ENCODE peak calls at places on chromosomes 11 and 22, in ten cellular contexts. R is activated CD8-positive, alpha-beta memory T cell treated with anti-CD3 and anti-CD28 coated beads for 48 hours; A is DMS153; Q is NCI-H748 treated with DMSO at 0.1 percent for 48 hours; E is activated naive CD4-positive, alpha-beta T cell treated with Interleukin-2 at 50 U/mL for 16 hours; K is CD4-positive, alpha-beta T cell; B is iris pigment epithelial cell; C is midbrain; F is neural crest cell; G is T-cell. M is an unnamed sample.

GRCh38 chr11:126637800-126638175 is 282.3 kb downstream of the ST3GAL4 start:
- DNase-seq in R (no peak), A (no peak), Q (no peak), E (no peak), K (no peak), B (peak; percentile 37), C (no peak), F (no peak), G (no peak), M (no peak)

GRCh38 chr11:102139081-102139498 is 28.8 kb downstream of the YAP1 start:
- DNase-seq in R (no peak), A (no peak), Q (no peak), E (no peak), K (no peak), B (peak; percentile 73), C (no peak), F (no peak), G (no peak), M (no peak)

GRCh38 chr11:7442588-7443215 is 42.6 kb upstream of the OLFML1 start:
- DNase-seq in R (peak; percentile 51), A (peak; percentile 31), Q (peak; percentile 2), E (peak; percentile 71), K (peak; percentile 71), B (peak; percentile 41), C (peak; percentile 79), F (peak; percentile 81), G (peak; percentile 49), M (peak; percentile 17)

GRCh38 chr11:78062671-78063070 is 990 bp upstream of the THRSP start:
- DNase-seq in R (no peak), A (no peak), Q (no peak), E (no peak), K (no peak), B (no peak), C (no peak), F (no peak), G (no peak), M (no peak)

GRCh38 chr22:49402169-49402568 is 425.5 kb downstream of the BRD1 start:
- DNase-seq in R (no peak), A (no peak), Q (no peak), E (no peak), K (no peak), B (no peak), C (no peak), F (no peak), G (no peak), M (no peak)

GRCh38 chr11:130555251-130555841 is 106.9 kb downstream of the ADAMTS15 start:
- DNase-seq in R (no peak), A (no peak), Q (no peak), E (no peak), K (no peak), B (no peak), C (no peak), F (no peak), G (no peak), M (no peak)

GRCh38 chr11:65442952-65443351 is 20.4 kb downstream of the NEAT1 start:
- DNase-seq in R (no peak), A (no peak), Q (no peak), E (no peak), K (no peak), B (peak; percentile 36), C (no peak), F (no peak), G (no peak), M (no peak)

GRCh38 chr11:84720706-84721402 is 906.3 kb downstream of the DLG2 start:
- DNase-seq in R (no peak), A (no peak), Q (no peak), E (no peak), K (no peak), B (no peak), C (peak; percentile 7), F (peak; percentile 16), G (no peak), M (no peak)

GRCh38 chr22:44590291-44590690 is 92.3 kb upstream of the RTL6 start:
- DNase-seq in R (no peak), A (no peak), Q (no peak), E (no peak), K (no peak), B (no peak), C (no peak), F (no peak), G (no peak), M (no peak)

GRCh38 chr11:94526645-94527438 is 14.6 kb downstream of the C11orf97 start:
- DNase-seq in R (no peak), A (no peak), Q (no peak), E (no peak), K (no peak), B (no peak), C (no peak), F (no peak), G (no peak), M (no peak)

GRCh38 chr11:61820174-61820573 is 3.4 kb upstream of the FADS1 start:
- DNase-seq in R (no peak), A (no peak), Q (no peak), E (no peak), K (no peak), B (peak; percentile 81), C (no peak), F (no peak), G (no peak), M (no peak)

GRCh38 chr22:27306771-27307170 is 494.8 kb downstream of the MN1 start:
- DNase-seq in R (no peak), A (no peak), Q (no peak), E (no peak), K (no peak), B (no peak), C (no peak), F (no peak), G (no peak), M (no peak)

GRCh38 chr11:43868852-43869567 is 11.6 kb upstream of the ALKBH3 start:
- DNase-seq in R (no peak), A (peak; percentile 84), Q (peak; percentile 34), E (peak; percentile 35), K (peak; percentile 5), B (peak; percentile 97), C (no peak), F (no peak), G (no peak), M (no peak)

GRCh38 chr11:1202154-1202775 is 20.6 kb upstream of the MUC5B start:
- DNase-seq in R (no peak), A (no peak), Q (no peak), E (no peak), K (no peak), B (no peak), C (no peak), F (no peak), G (no peak), M (no peak)

GRCh38 chr11:1819115-1819514 is 15.7 kb upstream of the SYT8 start:
- DNase-seq in R (no peak), A (no peak), Q (no peak), E (no peak), K (no peak), B (no peak), C (no peak), F (no peak), G (no peak), M (no peak)

GRCh38 chr11:114285599-114285998 is 10.6 kb upstream of the NNMT start:
- DNase-seq in R (no peak), A (no peak), Q (no peak), E (no peak), K (no peak), B (no peak), C (no peak), F (no peak), G (no peak), M (no peak)

GRCh38 chr22:39474351-39474991 is 17.7 kb downstream of the MGAT3 start:
- DNase-seq in R (no peak), A (no peak), Q (no peak), E (no peak), K (no peak), B (no peak), C (no peak), F (no peak), G (no peak), M (no peak)

GRCh38 chr11:27012254-27012921 is 18.5 kb downstream of the FIBIN start:
- DNase-seq in R (no peak), A (no peak), Q (no peak), E (no peak), K (no peak), B (peak; percentile 84), C (peak; percentile 37), F (no peak), G (no peak), M (no peak)

GRCh38 chr11:78560826-78561484 is 13.7 kb downstream of the NARS2 start:
- DNase-seq in R (no peak), A (no peak), Q (peak; percentile 11), E (no peak), K (no peak), B (peak; percentile 45), C (no peak), F (no peak), G (no peak), M (no peak)

M was measured in NCI-H2029 treated with DMSO at 0.1 percent for 48 hours.